ENCODE peak calls at places on chromosome 10, in ten cellular contexts. R, W, E, J, T, D, B, P, K and Y are unnamed samples.

GRCh38 chr10:116201670-116202430 is 71.2 kb downstream of the GFRA1 start:
- DNase-seq in R (no peak), W (no peak), E (no peak), J (no peak), T (no peak), D (no peak), B (no peak), P (no peak), K (no peak), Y (no peak)

GRCh38 chr10:121608669-121609190 is 10.5 kb upstream of the FGFR2 start:
- DNase-seq in R (no peak), W (peak), E (peak), J (peak), T (peak), D (no peak), B (no peak), P (peak), K (peak), Y (no peak)

GRCh38 chr10:30160431-30160982 is 101.1 kb upstream of the JCAD start:
- DNase-seq in R (no peak), W (no peak), E (no peak), J (no peak), T (no peak), D (no peak), B (no peak), P (no peak), K (no peak), Y (no peak)

GRCh38 chr10:44935201-44935960 is 24.2 kb upstream of the RASSF4 start:
- DNase-seq in R (peak), W (no peak), E (peak), J (no peak), T (peak), D (peak), B (no peak), P (peak), K (no peak), Y (peak)

GRCh38 chr10:47012214-47012613 is 101.0 kb downstream of the PTPN20 start:
- DNase-seq in R (no peak), W (no peak), E (no peak), J (no peak), T (no peak), D (no peak), B (no peak), P (no peak), K (no peak), Y (no peak)

GRCh38 chr10:121781101-121781500 is 146.7 kb downstream of the ATE1 start:
- DNase-seq in R (no peak), W (no peak), E (no peak), J (peak), T (no peak), D (no peak), B (no peak), P (no peak), K (no peak), Y (no peak)

GRCh38 chr10:96450514-96451207 is 63.1 kb downstream of the TLL2 start:
- DNase-seq in R (no peak), W (no peak), E (no peak), J (no peak), T (no peak), D (no peak), B (no peak), P (no peak), K (no peak), Y (no peak)

GRCh38 chr10:46175311-46175710 is 111.5 kb upstream of the ANTXRL start:
- DNase-seq in R (no peak), W (no peak), E (no peak), J (no peak), T (no peak), D (no peak), B (no peak), P (no peak), K (no peak), Y (no peak)

GRCh38 chr10:7952251-7952650 is 102.2 kb upstream of the GATA3 start:
- DNase-seq in R (no peak), W (no peak), E (no peak), J (no peak), T (no peak), D (no peak), B (no peak), P (no peak), K (no peak), Y (no peak)

GRCh38 chr10:133158756-133159610 is 1.0 kb upstream of the KNDC1 start:
- DNase-seq in R (no peak), W (no peak), E (peak), J (no peak), T (no peak), D (no peak), B (peak), P (no peak), K (peak), Y (no peak)

GRCh38 chr10:37713642-37714041 is 143.8 kb downstream of the ZNF248 start:
- DNase-seq in R (no peak), W (no peak), E (no peak), J (no peak), T (no peak), D (no peak), B (no peak), P (no peak), K (no peak), Y (no peak)

GRCh38 chr10:50552308-50552707 is 71.4 kb downstream of the SGMS1 start:
- DNase-seq in R (no peak), W (no peak), E (no peak), J (no peak), T (no peak), D (peak), B (no peak), P (no peak), K (no peak), Y (no peak)

GRCh38 chr10:104328916-104329710 is 9.2 kb downstream of the ITPRIP start:
- DNase-seq in R (no peak), W (no peak), E (peak), J (peak), T (peak), D (peak), B (peak), P (no peak), K (no peak), Y (peak)

GRCh38 chr10:3825244-3825643 is 40.2 kb upstream of the KLF6 start:
- DNase-seq in R (peak), W (peak), E (no peak), J (no peak), T (peak), D (peak), B (no peak), P (no peak), K (no peak), Y (peak)

GRCh38 chr10:77333610-77334340 is 303.8 kb downstream of the KCNMA1 start:
- DNase-seq in R (no peak), W (no peak), E (no peak), J (no peak), T (peak), D (peak), B (no peak), P (peak), K (no peak), Y (no peak)

GRCh38 chr10:536371-536925 is 153.0 kb downstream of the DIP2C start:
- DNase-seq in R (no peak), W (no peak), E (no peak), J (no peak), T (no peak), D (peak), B (peak), P (no peak), K (no peak), Y (no peak)

GRCh38 chr10:73874267-73875138 is at the start of gene CAMK2G:
- DNase-seq in R (peak), W (peak), E (peak), J (no peak), T (peak), D (peak), B (peak), P (peak), K (peak), Y (peak)

GRCh38 chr10:50461123-50461522 is 162.6 kb downstream of the SGMS1 start:
- DNase-seq in R (no peak), W (no peak), E (no peak), J (no peak), T (no peak), D (no peak), B (no peak), P (no peak), K (no peak), Y (no peak)

GRCh38 chr10:93416824-93417223 is 65.3 kb downstream of the MYOF start:
- DNase-seq in R (no peak), W (no peak), E (no peak), J (no peak), T (no peak), D (no peak), B (no peak), P (no peak), K (no peak), Y (no peak)

GRCh38 chr10:93417886-93418285 is 64.2 kb downstream of the MYOF start:
- DNase-seq in R (no peak), W (no peak), E (no peak), J (no peak), T (no peak), D (no peak), B (no peak), P (no peak), K (no peak), Y (no peak)

GRCh38 chr10:93417264-93417663 is 64.9 kb downstream of the MYOF start:
- DNase-seq in R (no peak), W (no peak), E (no peak), J (no peak), T (no peak), D (no peak), B (no peak), P (no peak), K (no peak), Y (peak)

GRCh38 chr10:93413252-93413689 is 68.9 kb downstream of the MYOF start:
- DNase-seq in R (no peak), W (no peak), E (no peak), J (no peak), T (no peak), D (no peak), B (no peak), P (no peak), K (no peak), Y (no peak)

DNA sequence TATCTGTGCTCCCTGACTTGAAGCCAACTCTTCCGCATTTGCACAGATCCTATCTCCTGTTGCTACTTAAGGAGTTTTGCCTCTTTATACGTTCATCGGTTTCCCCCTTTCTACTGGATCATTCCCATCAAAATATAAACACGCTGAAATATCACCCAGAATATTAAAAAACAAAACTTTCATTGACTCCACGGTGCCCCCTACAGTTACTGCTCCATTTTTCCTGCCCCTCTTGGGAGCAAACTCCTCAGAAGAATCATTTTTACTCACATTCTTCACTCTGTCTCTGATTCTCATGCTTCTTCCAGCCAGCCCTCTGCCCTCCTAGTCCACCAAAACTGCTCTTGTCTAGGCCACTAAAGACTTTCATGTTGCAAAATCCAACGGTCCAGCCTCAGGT is 66.4 kb downstream of the MYOF start:
- DNase-seq in R (no peak), W (no peak), E (no peak), J (no peak), T (no peak), D (no peak), B (no peak), P (no peak), K (no peak), Y (no peak)
- TF ChIP-seq CTCF in R (no peak), W (no peak), E (no peak), J (peak), T (no peak), D (peak), B (no peak), P (no peak), K (no peak), Y (no peak)

GRCh38 chr10:130231211-130231850 is 95.1 kb downstream of the GLRX3 start:
- DNase-seq in R (no peak), W (no peak), E (peak), J (no peak), T (no peak), D (no peak), B (no peak), P (no peak), K (peak), Y (no peak)

GRCh38 chr10:130232361-130233360 is 96.5 kb downstream of the GLRX3 start:
- DNase-seq in R (no peak), W (no peak), E (peak), J (no peak), T (no peak), D (no peak), B (no peak), P (no peak), K (no peak), Y (no peak)

GRCh38 chr10:130230611-130231010 is 94.4 kb downstream of the GLRX3 start:
- DNase-seq in R (no peak), W (no peak), E (peak), J (no peak), T (no peak), D (no peak), B (no peak), P (no peak), K (no peak), Y (no peak)

GRCh38 chr10:130227883-130228282 is 91.7 kb downstream of the GLRX3 start:
- DNase-seq in R (no peak), W (no peak), E (no peak), J (no peak), T (no peak), D (no peak), B (no peak), P (no peak), K (no peak), Y (no peak)

GRCh38 chr10:130230036-130230435 is 93.8 kb downstream of the GLRX3 start:
- DNase-seq in R (no peak), W (no peak), E (peak), J (no peak), T (no peak), D (no peak), B (no peak), P (no peak), K (no peak), Y (no peak)
- TF ChIP-seq POLR2A in R (no peak), W (no peak), E (no peak), J (no peak), T (no peak), D (no peak), B (no peak), P (no peak), K (no peak), Y (no peak)

GRCh38 chr10:25631471-25631870 is 302.6 kb upstream of the MYO3A start:
- DNase-seq in R (no peak), W (no peak), E (no peak), J (no peak), T (no peak), D (no peak), B (no peak), P (no peak), K (no peak), Y (no peak)
- H3K27ac ChIP-seq in R (no peak), W (no peak), E (no peak), J (no peak), T (no peak), D (no peak), B (no peak), P (no peak), K (no peak), Y (no peak)

DNA sequence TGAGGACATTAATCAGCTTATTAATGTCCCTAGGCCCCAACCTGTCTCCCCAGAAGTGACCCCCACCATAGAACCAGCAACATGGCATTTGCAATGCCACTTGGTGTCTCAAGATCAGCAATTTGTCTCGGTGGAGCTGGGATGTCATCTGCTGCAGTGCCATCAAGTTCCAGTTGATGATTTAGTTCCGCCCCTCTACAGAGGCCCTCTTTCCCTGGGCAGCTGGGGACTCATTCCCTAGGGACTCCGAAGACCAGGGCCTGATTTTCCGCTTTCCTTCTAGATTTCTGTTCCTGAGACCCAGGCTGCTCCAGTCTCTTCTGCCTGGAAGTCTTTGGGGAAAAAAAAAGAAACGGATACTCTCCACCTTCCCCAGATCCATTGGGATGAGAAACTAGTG is 122.5 kb upstream of the NANOS1 start:
- DNase-seq in R (no peak), W (no peak), E (no peak), J (no peak), T (no peak), D (no peak), B (no peak), P (no peak), K (no peak), Y (no peak)
- TF ChIP-seq CTCF in R (no peak), W (no peak), E (no peak), J (no peak), T (no peak), D (no peak), B (no peak), P (no peak), K (no peak), Y (no peak)

DNA sequence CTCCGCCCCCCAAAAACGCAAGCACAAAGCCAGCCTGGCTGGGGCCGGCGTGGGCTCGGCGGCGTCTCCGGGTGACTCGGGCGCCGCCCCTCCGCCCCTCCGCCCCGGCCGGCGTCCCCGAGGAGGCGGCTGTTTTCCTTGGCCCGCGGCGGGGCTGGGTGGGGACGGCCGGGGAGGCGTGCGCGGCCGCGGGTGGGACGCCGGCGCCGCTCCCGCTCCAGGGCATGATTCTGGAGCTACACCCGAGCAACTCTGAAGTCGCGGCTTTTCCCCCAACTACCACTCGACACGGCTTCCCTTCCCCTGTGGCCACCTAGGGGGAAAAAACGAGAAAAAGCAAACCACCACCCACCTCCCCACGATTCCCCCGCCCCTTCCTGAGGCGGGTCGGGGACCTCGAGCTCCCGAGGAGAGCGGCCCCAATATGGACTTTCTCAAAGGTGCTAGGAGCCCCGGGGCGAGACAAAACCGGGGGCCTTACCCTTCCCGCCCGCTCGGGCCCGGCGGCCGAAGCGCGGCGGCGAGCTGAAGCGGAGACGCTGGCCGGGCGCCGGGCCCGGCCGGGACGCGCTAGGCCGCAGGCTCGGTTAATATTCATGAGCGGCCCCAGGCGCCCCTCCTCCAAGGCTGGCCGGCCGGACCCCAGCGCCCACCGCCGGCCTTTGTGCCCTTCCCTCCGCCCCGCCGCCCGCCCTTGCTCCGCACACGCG is 856 bp downstream of the ARHGAP21 start:
- DNase-seq in R (peak), W (peak), E (peak), J (no peak), T (peak), D (peak), B (peak), P (peak), K (peak), Y (peak)
- TF ChIP-seq POLR2A in R (peak), W (peak), E (no peak), J (no peak), T (peak), D (no peak), B (peak), P (peak), K (no peak), Y (peak)

DNA sequence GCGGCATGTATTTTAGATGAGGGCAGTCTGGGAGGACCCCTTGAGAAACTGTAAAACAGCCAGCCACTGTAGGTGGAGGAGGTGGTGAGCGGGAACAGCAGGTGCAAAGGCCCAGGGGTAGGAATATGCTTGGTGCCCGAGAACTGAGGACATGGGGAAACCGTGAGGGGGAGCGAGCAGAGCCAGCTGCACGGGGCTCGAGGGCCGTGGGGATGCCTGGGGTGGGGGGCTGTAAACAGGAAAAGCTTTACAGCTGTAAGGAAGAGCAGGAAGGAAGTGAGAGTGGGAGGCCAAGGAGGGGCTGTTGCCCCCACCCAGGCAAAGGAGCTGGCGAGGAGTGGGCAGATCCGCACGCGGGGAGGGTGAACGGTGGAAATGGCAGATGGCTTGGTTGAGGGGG is 34.3 kb downstream of the ZMIZ1 start:
- DNase-seq in R (no peak), W (no peak), E (peak), J (no peak), T (no peak), D (no peak), B (no peak), P (no peak), K (no peak), Y (no peak)
- H3K27ac ChIP-seq in R (peak), W (peak), E (no peak), J (no peak), T (no peak), D (no peak), B (peak), P (peak), K (no peak), Y (peak)

GRCh38 chr10:32189400-32190084 is 133.3 kb upstream of the KIF5B start:
- DNase-seq in R (no peak), W (no peak), E (no peak), J (peak), T (peak), D (peak), B (no peak), P (peak), K (no peak), Y (no peak)
- TF ChIP-seq CTCF in R (no peak), W (peak), E (peak), J (peak), T (peak), D (peak), B (no peak), P (peak), K (no peak), Y (no peak)